ENCODE peak calls at places on chromosome 20, in six cellular contexts. One of them, this sample, is unnamed.

GRCh38 chr20:383889-384288 is 3.3 kb downstream of the TRIB3 start:
- DNase-seq in NCI-H345: no peak
- DNase-seq in progenitor cell of endocrine pancreas: no peak
- DNase-seq in epithelial cell of proximal tubule: no peak
- DNase-seq in H54: no peak
- DNase-seq in AG04450: no peak
- DNase-seq in this sample: no peak

GRCh38 chr20:43936371-43936770 is 21.7 kb downstream of the TOX2 start:
- DNase-seq in epithelial cell of proximal tubule: no peak
- DNase-seq in AG04450: no peak
- DNase-seq in H54: no peak
- DNase-seq in progenitor cell of endocrine pancreas: no peak
- DNase-seq in NCI-H345: peak
- DNase-seq in this sample: no peak

GRCh38 chr20:3652646-3653596 is 10.3 kb downstream of the GFRA4 start:
- DNase-seq in epithelial cell of proximal tubule: no peak
- DNase-seq in progenitor cell of endocrine pancreas: no peak
- DNase-seq in NCI-H345: no peak
- DNase-seq in AG04450: no peak
- DNase-seq in H54: no peak
- DNase-seq in this sample: no peak

GRCh38 chr20:10660661-10661060 is 13.1 kb downstream of the JAG1 start:
- DNase-seq in progenitor cell of endocrine pancreas: no peak
- DNase-seq in NCI-H345: no peak
- DNase-seq in AG04450: no peak
- DNase-seq in epithelial cell of proximal tubule: no peak
- DNase-seq in H54: no peak
- DNase-seq in this sample: no peak

GRCh38 chr20:14979472-14979986 is 642.1 kb upstream of the FLRT3 start:
- DNase-seq in NCI-H345: no peak
- DNase-seq in progenitor cell of endocrine pancreas: no peak
- DNase-seq in AG04450: no peak
- DNase-seq in epithelial cell of proximal tubule: peak
- DNase-seq in H54: no peak
- DNase-seq in this sample: no peak

GRCh38 chr20:39986231-39986904 is 702.7 kb downstream of the MAFB start:
- DNase-seq in NCI-H345: peak
- DNase-seq in H54: no peak
- DNase-seq in AG04450: no peak
- DNase-seq in epithelial cell of proximal tubule: no peak
- DNase-seq in progenitor cell of endocrine pancreas: no peak
- DNase-seq in this sample: no peak

GRCh38 chr20:61629361-61630239 is 377.5 kb downstream of the CDH4 start:
- DNase-seq in epithelial cell of proximal tubule: no peak
- DNase-seq in progenitor cell of endocrine pancreas: no peak
- DNase-seq in NCI-H345: no peak
- DNase-seq in H54: no peak
- DNase-seq in AG04450: no peak
- DNase-seq in this sample: no peak

GRCh38 chr20:47137231-47137865 is 219.2 kb downstream of the ZMYND8 start:
- DNase-seq in NCI-H345: no peak
- DNase-seq in progenitor cell of endocrine pancreas: no peak
- DNase-seq in epithelial cell of proximal tubule: no peak
- DNase-seq in H54: no peak
- DNase-seq in AG04450: no peak
- DNase-seq in this sample: no peak

GRCh38 chr20:4795394-4795793 is 73.7 kb downstream of the PRND start:
- DNase-seq in epithelial cell of proximal tubule: peak
- DNase-seq in NCI-H345: no peak
- DNase-seq in progenitor cell of endocrine pancreas: no peak
- DNase-seq in AG04450: peak
- DNase-seq in H54: peak
- DNase-seq in this sample: peak

GRCh38 chr20:728022-728944 is 40.0 kb downstream of the SLC52A3 start:
- DNase-seq in H54: no peak
- DNase-seq in NCI-H345: peak
- DNase-seq in AG04450: no peak
- DNase-seq in progenitor cell of endocrine pancreas: peak
- DNase-seq in epithelial cell of proximal tubule: no peak
- DNase-seq in this sample: peak

GRCh38 chr20:8858181-8858794 is 210.6 kb upstream of the PLCB4 start:
- DNase-seq in epithelial cell of proximal tubule: no peak
- DNase-seq in progenitor cell of endocrine pancreas: no peak
- DNase-seq in AG04450: no peak
- DNase-seq in H54: no peak
- DNase-seq in NCI-H345: no peak
- DNase-seq in this sample: no peak